ENCODE peak calls at places on chromosomes 7 and 10, in five cellular contexts. One of them, this sample, is unnamed.

GRCh38 chr7:102004229-102004628 is 186.8 kb downstream of the CUX1 start:
- DNase-seq in neural progenitor cell: no peak
- DNase-seq in DND-41: no peak
- DNase-seq in H9: no peak
- DNase-seq in IMR-90: peak
- DNase-seq in this sample: no peak

GRCh38 chr10:23067939-23068775 is 27.2 kb upstream of the MSRB2 start:
- DNase-seq in neural progenitor cell: peak
- DNase-seq in DND-41: peak
- DNase-seq in H9: peak
- DNase-seq in IMR-90: peak
- DNase-seq in this sample: peak

GRCh38 chr7:78284945-78285344 is 486.4 kb downstream of the PHTF2 start:
- DNase-seq in neural progenitor cell: no peak
- DNase-seq in DND-41: no peak
- DNase-seq in H9: no peak
- DNase-seq in IMR-90: no peak
- DNase-seq in this sample: no peak

GRCh38 chr10:133042061-133042460 is 45.7 kb upstream of the ADGRA1 start:
- DNase-seq in neural progenitor cell: no peak
- DNase-seq in DND-41: no peak
- DNase-seq in H9: no peak
- DNase-seq in IMR-90: no peak
- DNase-seq in this sample: no peak

GRCh38 chr10:103506061-103506460 is 12.6 kb downstream of the NEURL1 start:
- DNase-seq in neural progenitor cell: no peak
- DNase-seq in DND-41: no peak
- DNase-seq in H9: peak
- DNase-seq in IMR-90: no peak
- DNase-seq in this sample: no peak

GRCh38 chr10:137606-138005 is 2.4 kb downstream of the ZMYND11 start:
- DNase-seq in neural progenitor cell: no peak
- DNase-seq in DND-41: no peak
- DNase-seq in H9: no peak
- DNase-seq in IMR-90: peak
- DNase-seq in this sample: peak

GRCh38 chr7:99380032-99380822 is 5.7 kb downstream of the ARPC1B start:
- DNase-seq in neural progenitor cell: no peak
- DNase-seq in DND-41: peak
- DNase-seq in H9: no peak
- DNase-seq in IMR-90: peak
- DNase-seq in this sample: peak

GRCh38 chr7:141585592-141586510 is 34.6 kb downstream of the AGK start:
- DNase-seq in neural progenitor cell: no peak
- DNase-seq in DND-41: no peak
- DNase-seq in H9: no peak
- DNase-seq in IMR-90: peak
- DNase-seq in this sample: peak

GRCh38 chr10:123202526-123202925 is 48.3 kb downstream of the BUB3 start:
- DNase-seq in neural progenitor cell: no peak
- DNase-seq in DND-41: no peak
- DNase-seq in H9: no peak
- DNase-seq in IMR-90: no peak
- DNase-seq in this sample: no peak

GRCh38 chr7:47580811-47581331 is 1.0 kb downstream of the TNS3 start:
- DNase-seq in neural progenitor cell: peak
- DNase-seq in DND-41: no peak
- DNase-seq in H9: no peak
- DNase-seq in IMR-90: peak
- DNase-seq in this sample: no peak

GRCh38 chr10:77378950-77379349 is 258.7 kb downstream of the KCNMA1 start:
- DNase-seq in neural progenitor cell: no peak
- DNase-seq in DND-41: no peak
- DNase-seq in H9: no peak
- DNase-seq in IMR-90: no peak
- DNase-seq in this sample: no peak

GRCh38 chr7:134458341-134458805 is 527 bp downstream of the AKR1B1 start:
- DNase-seq in neural progenitor cell: peak
- DNase-seq in DND-41: peak
- DNase-seq in H9: peak
- DNase-seq in IMR-90: peak
- DNase-seq in this sample: peak
- TF ChIP-seq CTCF in neural progenitor cell: peak
- TF ChIP-seq CTCF in DND-41: peak
- TF ChIP-seq CTCF in H9: peak
- TF ChIP-seq CTCF in IMR-90: peak
- TF ChIP-seq CTCF in this sample: peak

GRCh38 chr10:63268139-63268797 is 135.1 kb downstream of the NRBF2 start:
- DNase-seq in neural progenitor cell: peak
- DNase-seq in DND-41: no peak
- DNase-seq in H9: no peak
- DNase-seq in IMR-90: peak
- DNase-seq in this sample: no peak
- H3K9ac ChIP-seq in neural progenitor cell: peak
- H3K9ac ChIP-seq in DND-41: peak
- H3K9ac ChIP-seq in H9: peak
- H3K9ac ChIP-seq in IMR-90: peak
- H3K9ac ChIP-seq in this sample: peak

GRCh38 chr7:79548616-79549206 is 95.2 kb upstream of the MAGI2 start:
- DNase-seq in neural progenitor cell: no peak
- DNase-seq in DND-41: no peak
- DNase-seq in H9: no peak
- DNase-seq in IMR-90: peak
- DNase-seq in this sample: no peak
- TF ChIP-seq CTCF in neural progenitor cell: no peak
- TF ChIP-seq CTCF in DND-41: no peak
- TF ChIP-seq CTCF in H9: no peak
- TF ChIP-seq CTCF in IMR-90: no peak
- TF ChIP-seq CTCF in this sample: no peak

GRCh38 chr7:3302681-3303320 is 1.7 kb downstream of the SDK1 start:
- DNase-seq in neural progenitor cell: no peak
- DNase-seq in DND-41: no peak
- DNase-seq in H9: no peak
- DNase-seq in IMR-90: no peak
- DNase-seq in this sample: no peak
- H3K9ac ChIP-seq in neural progenitor cell: no peak
- H3K9ac ChIP-seq in DND-41: no peak
- H3K9ac ChIP-seq in H9: no peak
- H3K9ac ChIP-seq in IMR-90: no peak
- H3K9ac ChIP-seq in this sample: no peak

DNA sequence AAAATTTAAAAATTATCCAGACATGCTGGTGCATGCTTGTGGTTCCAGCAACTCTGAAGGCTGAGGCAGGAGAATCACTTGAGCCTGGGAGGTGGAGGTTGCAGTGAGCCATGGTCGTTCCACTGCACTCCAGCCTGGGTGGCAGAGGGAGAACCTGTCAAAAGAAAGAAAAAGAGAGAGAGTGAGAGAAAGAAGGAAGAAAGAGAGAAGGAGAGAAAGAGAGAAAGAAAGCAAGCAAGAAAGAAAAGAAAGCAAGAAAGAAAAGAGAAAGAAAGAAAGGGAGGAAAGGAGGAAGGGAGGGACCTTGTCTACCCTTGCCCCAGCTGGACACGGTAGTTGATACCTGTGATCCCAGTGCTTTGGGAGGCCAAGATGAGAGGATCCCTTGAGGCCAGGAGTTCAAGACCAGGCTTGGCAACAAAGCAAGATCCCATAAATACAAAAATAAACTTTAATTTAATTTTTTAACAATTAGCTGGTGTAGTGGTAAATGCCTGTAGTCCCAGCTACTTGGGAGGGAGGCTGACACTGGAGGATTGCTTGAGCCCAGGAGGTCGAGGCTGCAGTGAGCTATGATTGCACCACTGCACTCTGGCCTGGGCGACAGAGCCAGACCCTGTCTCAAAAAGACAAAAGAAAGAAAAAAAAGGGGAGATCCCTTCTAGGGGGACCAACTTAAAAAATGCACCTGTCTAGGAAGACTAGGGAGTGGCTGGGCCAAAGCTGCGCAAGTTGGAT is 9.2 kb downstream of the NYAP1 start:
- DNase-seq in neural progenitor cell: no peak
- DNase-seq in DND-41: no peak
- DNase-seq in H9: no peak
- DNase-seq in IMR-90: no peak
- DNase-seq in this sample: no peak
- TF ChIP-seq CTCF in neural progenitor cell: no peak
- TF ChIP-seq CTCF in DND-41: no peak
- TF ChIP-seq CTCF in H9: no peak
- TF ChIP-seq CTCF in IMR-90: no peak
- TF ChIP-seq CTCF in this sample: no peak

GRCh38 chr7:18426564-18427226 is 68.9 kb upstream of the HDAC9 start:
- DNase-seq in neural progenitor cell: no peak
- DNase-seq in DND-41: no peak
- DNase-seq in H9: no peak
- DNase-seq in IMR-90: peak
- DNase-seq in this sample: peak
- H3K9ac ChIP-seq in neural progenitor cell: no peak
- H3K9ac ChIP-seq in DND-41: no peak
- H3K9ac ChIP-seq in H9: no peak
- H3K9ac ChIP-seq in IMR-90: no peak
- H3K9ac ChIP-seq in this sample: no peak

DNA sequence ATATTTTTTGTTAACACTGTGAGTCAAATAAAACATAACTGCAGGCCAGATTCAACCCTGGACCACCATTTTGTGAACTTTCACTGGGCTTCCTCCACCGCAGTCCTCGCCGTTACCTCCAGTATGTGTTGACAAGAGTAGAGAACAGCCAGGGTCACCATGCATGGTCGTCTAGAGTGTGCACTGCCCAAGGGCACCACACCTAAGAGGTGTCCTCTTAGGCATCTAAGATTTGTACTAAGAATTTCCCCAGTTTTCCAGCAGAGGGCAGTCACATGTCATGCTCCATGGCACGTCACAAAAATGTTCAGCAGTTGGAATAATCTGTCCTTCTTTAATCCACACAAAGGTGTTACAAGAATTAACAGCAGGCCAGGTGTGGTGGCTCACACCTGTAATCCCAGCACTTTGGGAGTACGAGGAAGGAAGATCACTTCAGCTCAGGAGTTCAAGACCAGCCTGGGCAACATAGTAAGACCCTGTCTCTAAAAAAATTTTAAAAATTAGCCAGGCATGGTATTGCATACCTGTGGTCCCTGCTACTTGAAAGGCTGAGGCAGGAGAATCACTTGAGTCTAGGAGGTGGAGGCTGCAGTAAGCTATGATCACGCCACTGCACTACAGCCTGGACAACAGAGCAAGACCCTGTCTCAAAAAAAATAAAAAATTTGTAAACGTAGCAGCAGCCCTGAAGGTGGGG is 71.2 kb upstream of the FOXK1 start:
- DNase-seq in neural progenitor cell: peak
- DNase-seq in DND-41: peak
- DNase-seq in H9: peak
- DNase-seq in IMR-90: peak
- DNase-seq in this sample: peak
- TF ChIP-seq CTCF in neural progenitor cell: peak
- TF ChIP-seq CTCF in DND-41: peak
- TF ChIP-seq CTCF in H9: peak
- TF ChIP-seq CTCF in IMR-90: peak
- TF ChIP-seq CTCF in this sample: peak

DNA sequence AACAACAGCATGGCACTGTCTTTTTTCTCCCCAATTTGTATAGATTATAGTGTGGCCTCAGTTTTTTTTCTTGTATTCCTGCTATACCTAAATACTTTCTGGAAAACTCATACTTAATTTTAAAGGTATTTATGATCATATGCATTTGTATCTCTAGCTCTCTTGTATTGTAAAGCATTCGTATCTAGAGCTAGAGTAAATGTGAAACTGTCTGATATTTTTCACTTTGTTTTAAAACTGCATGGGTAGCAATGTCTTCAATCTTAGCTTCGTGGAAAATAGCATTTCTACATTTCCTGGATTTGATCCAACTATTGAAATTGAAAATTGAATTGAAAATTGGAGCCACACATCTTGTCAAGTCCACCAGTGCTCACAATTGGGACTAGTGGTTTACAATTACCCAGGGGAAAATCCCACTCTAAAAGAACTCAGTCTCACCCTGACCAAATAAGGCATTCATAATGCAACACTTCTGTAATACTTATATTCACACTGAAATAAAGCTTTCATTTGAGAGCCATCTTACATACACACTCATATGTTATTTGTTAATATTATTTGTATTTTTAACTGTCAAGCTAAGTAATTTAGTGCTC is 51.3 kb upstream of the KLF6 start:
- DNase-seq in neural progenitor cell: no peak
- DNase-seq in DND-41: no peak
- DNase-seq in H9: no peak
- DNase-seq in IMR-90: no peak
- DNase-seq in this sample: no peak
- H3K9ac ChIP-seq in neural progenitor cell: no peak
- H3K9ac ChIP-seq in DND-41: no peak
- H3K9ac ChIP-seq in H9: no peak
- H3K9ac ChIP-seq in IMR-90: no peak
- H3K9ac ChIP-seq in this sample: no peak

DNA sequence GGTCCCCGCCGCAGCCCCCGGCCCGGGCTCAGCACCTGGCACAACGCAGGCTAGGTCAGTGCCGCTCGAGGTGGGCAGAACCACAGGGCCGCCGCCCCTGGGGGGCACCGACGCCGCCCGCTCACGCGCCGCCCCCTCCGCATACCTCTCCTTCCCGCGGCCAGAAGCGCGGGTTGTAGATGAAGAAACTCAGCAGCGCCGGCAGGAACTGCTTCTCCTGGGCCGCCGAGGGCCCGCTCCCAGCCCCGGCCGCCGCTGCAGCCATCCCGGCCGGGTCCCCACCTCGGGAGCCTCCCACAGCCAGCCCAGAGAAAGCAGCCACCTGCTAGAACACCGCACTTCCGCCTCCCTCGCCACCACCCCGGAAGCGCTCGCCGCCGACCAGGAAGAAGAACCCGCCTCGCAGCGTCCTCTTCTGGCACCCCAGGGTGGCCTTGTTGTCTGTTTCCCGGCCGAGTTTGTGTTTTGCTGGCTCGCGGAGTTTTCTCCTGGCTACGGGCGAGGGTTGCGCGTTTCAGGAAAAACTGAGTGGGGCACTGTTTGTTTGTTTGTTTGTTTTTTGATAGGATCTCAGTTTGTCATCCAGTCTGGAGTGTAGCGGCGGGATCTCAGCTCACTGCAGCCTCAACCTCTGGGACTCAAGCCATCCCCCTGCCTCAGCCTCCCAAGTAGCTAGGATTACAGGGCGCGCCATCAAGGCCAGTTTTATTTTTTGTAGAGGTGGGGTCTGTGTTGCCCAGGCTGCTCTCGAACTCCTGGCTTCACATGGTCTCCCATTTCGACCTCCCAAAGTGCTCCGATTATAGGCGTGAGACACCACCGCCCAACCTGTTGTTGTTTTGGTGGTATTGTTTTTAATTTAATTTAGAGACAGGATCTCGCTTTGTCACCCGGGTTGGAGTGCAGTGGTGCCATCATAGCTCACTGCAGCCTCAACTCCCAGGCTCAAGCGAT is 17.7 kb downstream of the OCM2 start:
- DNase-seq in neural progenitor cell: peak
- DNase-seq in DND-41: peak
- DNase-seq in H9: peak
- DNase-seq in IMR-90: peak
- DNase-seq in this sample: peak
- TF ChIP-seq CTCF in neural progenitor cell: peak
- TF ChIP-seq CTCF in DND-41: peak
- TF ChIP-seq CTCF in H9: no peak
- TF ChIP-seq CTCF in IMR-90: peak
- TF ChIP-seq CTCF in this sample: peak